ENCODE peak calls at places on chromosomes 11 and 22, in six cellular contexts. N is HCT116, X is HEK293T, S is WTC11, A is GM12878, O is HepG2. G is an unnamed sample.

GRCh38 chr11:125275905-125276634 is 111.5 kb downstream of the PKNOX2 start:
- DNase-seq in N (no peak), X (no peak), S (no peak), A (no peak), O (no peak), G (no peak)

GRCh38 chr11:36385121-36385530 is 89.0 kb downstream of the PRR5L start:
- DNase-seq in N (no peak), X (no peak), S (no peak), A (no peak), O (no peak), G (no peak)

GRCh38 chr11:128898580-128899344 is 7.6 kb downstream of the KCNJ5 start:
- DNase-seq in N (no peak), X (no peak), S (no peak), A (no peak), O (no peak), G (no peak)

GRCh38 chr22:37021710-37022482 is 2.4 kb downstream of the MPST start:
- DNase-seq in N (peak), X (peak), S (peak), A (no peak), O (no peak), G (no peak)

GRCh38 chr11:19703211-19703610 is 9.4 kb upstream of the NAV2 start:
- DNase-seq in N (no peak), X (no peak), S (no peak), A (no peak), O (no peak), G (no peak)

GRCh38 chr11:66421492-66422205 is 814 bp downstream of the NPAS4 start:
- DNase-seq in N (peak), X (peak), S (peak), A (peak), O (peak), G (peak)

GRCh38 chr11:124109377-124109776 is 5.9 kb upstream of the VWA5A start:
- DNase-seq in N (no peak), X (no peak), S (no peak), A (no peak), O (no peak), G (no peak)

GRCh38 chr11:62710001-62710345 is 2.5 kb downstream of the GNG3 start:
- DNase-seq in N (no peak), X (no peak), S (no peak), A (no peak), O (no peak), G (no peak)

GRCh38 chr22:21797444-21798221 is 62.0 kb upstream of the YPEL1 start:
- DNase-seq in N (no peak), X (no peak), S (no peak), A (no peak), O (no peak), G (no peak)

GRCh38 chr22:21865041-21865440 is 2.4 kb downstream of the MAPK1 start:
- DNase-seq in N (no peak), X (no peak), S (no peak), A (no peak), O (no peak), G (no peak)

GRCh38 chr11:63761173-63761572 is 7.4 kb downstream of the ZFTA start:
- DNase-seq in N (no peak), X (no peak), S (peak), A (no peak), O (no peak), G (no peak)

GRCh38 chr11:117186431-117186761 is 7.9 kb downstream of the SIDT2 start:
- DNase-seq in N (no peak), X (no peak), S (no peak), A (no peak), O (no peak), G (no peak)

GRCh38 chr22:49855491-49855911 is 1.9 kb downstream of the ZBED4 start:
- DNase-seq in N (no peak), X (no peak), S (no peak), A (no peak), O (no peak), G (no peak)

GRCh38 chr11:94938399-94939055 is 34.8 kb downstream of the CWC15 start:
- DNase-seq in N (no peak), X (peak), S (no peak), A (no peak), O (no peak), G (no peak)

GRCh38 chr11:74671520-74672196 is 59.6 kb downstream of the CHRDL2 start:
- DNase-seq in N (no peak), X (no peak), S (no peak), A (no peak), O (no peak), G (no peak)

GRCh38 chr11:32187106-32187505 is 96.2 kb downstream of the RCN1 start:
- DNase-seq in N (no peak), X (no peak), S (no peak), A (no peak), O (no peak), G (no peak)

GRCh38 chr11:67357831-67358555 is 4.6 kb upstream of the POLD4 start:
- DNase-seq in N (no peak), X (no peak), S (no peak), A (no peak), O (no peak), G (no peak)

GRCh38 chr11:86288776-86289507 is 13.1 kb upstream of the HIKESHI start:
- DNase-seq in N (no peak), X (no peak), S (no peak), A (no peak), O (no peak), G (no peak)

GRCh38 chr11:116412118-116412889 is 360.5 kb downstream of the BUD13 start:
- DNase-seq in N (no peak), X (no peak), S (no peak), A (no peak), O (peak), G (no peak)

GRCh38 chr22:32333769-32334639 is 23.7 kb upstream of the RFPL3 start:
- DNase-seq in N (no peak), X (no peak), S (no peak), A (no peak), O (no peak), G (no peak)

GRCh38 chr11:17846852-17847453 is 112.4 kb downstream of the KCNC1 start:
- DNase-seq in N (no peak), X (peak), S (peak), A (no peak), O (no peak), G (no peak)

GRCh38 chr22:29306830-29307657 is 594 bp downstream of the GAS2L1 start:
- DNase-seq in N (no peak), X (peak), S (peak), A (no peak), O (peak), G (no peak)

GRCh38 chr11:27468209-27468608 is 4.4 kb downstream of the LGR4 start:
- DNase-seq in N (no peak), X (no peak), S (no peak), A (no peak), O (no peak), G (no peak)

GRCh38 chr22:33110562-33111163 is 52.5 kb upstream of the SYN3 start:
- DNase-seq in N (no peak), X (no peak), S (no peak), A (no peak), O (no peak), G (no peak)

GRCh38 chr11:94593030-94593429 is 25.9 kb downstream of the PIWIL4 start:
- DNase-seq in N (no peak), X (no peak), S (no peak), A (no peak), O (no peak), G (no peak)

GRCh38 chr11:2194877-2195755 is 23.5 kb upstream of the TH start:
- DNase-seq in N (no peak), X (peak), S (peak), A (no peak), O (peak), G (peak)

GRCh38 chr11:110778351-110778750 is 66.1 kb upstream of the ARHGAP20 start:
- DNase-seq in N (no peak), X (no peak), S (no peak), A (no peak), O (no peak), G (no peak)
- TF ChIP-seq SP1 in N (no peak), X (no peak), S (no peak), A (no peak), O (no peak), G (no peak)

DNA sequence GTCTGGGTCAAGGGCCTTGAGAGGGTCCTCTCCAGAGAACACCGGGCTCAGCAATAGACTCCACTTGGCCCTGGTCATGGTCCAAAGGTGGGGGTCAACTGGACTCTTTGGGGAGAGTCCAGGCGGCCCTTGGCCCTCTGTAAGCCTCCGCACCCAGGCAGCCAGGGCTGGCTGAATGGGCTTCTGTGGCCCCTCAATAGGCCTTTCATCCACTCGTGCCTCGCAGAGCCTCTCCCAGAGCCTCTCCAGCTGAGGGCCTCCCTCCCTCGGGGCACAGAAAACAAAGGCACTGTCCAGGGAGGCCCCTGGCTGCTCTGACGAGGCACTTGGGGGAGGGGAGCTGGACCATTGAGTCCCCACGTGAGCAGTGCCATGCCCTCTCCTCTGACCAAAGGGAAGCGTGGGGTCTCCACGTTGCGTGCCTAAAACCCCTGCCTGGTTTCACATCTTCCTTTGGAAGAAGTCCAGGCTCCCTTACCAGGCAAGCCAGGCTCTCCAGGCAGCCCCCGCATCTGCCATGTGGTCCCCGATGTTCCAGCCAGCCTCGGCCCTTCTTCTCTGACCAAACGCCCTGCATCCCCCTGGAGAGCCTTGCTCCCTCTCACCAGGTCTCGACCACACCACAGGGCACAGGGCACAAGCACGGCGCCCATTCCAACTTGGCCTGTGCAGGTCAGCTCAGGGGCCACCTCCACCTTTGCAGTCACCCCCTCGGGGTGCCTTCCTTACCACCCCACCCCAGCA is 15.5 kb downstream of the KIAA0930 start:
- DNase-seq in N (no peak), X (no peak), S (no peak), A (no peak), O (no peak), G (no peak)
- TF ChIP-seq SP1 in N (no peak), X (no peak), S (no peak), A (no peak), O (no peak), G (no peak)

GRCh38 chr11:92035488-92035887 is 189.1 kb upstream of the FAT3 start:
- DNase-seq in N (no peak), X (no peak), S (no peak), A (no peak), O (no peak), G (no peak)
- TF ChIP-seq SP1 in N (no peak), X (no peak), S (no peak), A (no peak), O (no peak), G (no peak)

GRCh38 chr11:77062924-77063323 is 3.8 kb upstream of the CAPN5 start:
- DNase-seq in N (no peak), X (no peak), S (no peak), A (no peak), O (no peak), G (no peak)
- TF ChIP-seq SP1 in N (no peak), X (no peak), S (no peak), A (no peak), O (no peak), G (no peak)